ENCODE peak calls at places on chromosomes 1 and 21, in seven cellular contexts. Q is lower leg skin, U is ovary, G is transverse colon, R is heart left ventricle, Z is A549, V is H54. T is an unnamed sample.

GRCh38 chr1:53057134-53057533 is 4.9 kb upstream of the PODN start:
- DNase-seq in Q (no peak), U (no peak), G (no peak), R (no peak), Z (no peak), V (no peak), T (no peak)

GRCh38 chr1:92446990-92447681 is 39.6 kb downstream of the GFI1 start:
- DNase-seq in Q (no peak), U (no peak), G (no peak), R (no peak), Z (no peak), V (no peak), T (no peak)

GRCh38 chr1:225655509-225656258 is 2.8 kb upstream of the ENAH start:
- DNase-seq in Q (no peak), U (peak; percentile 57), G (peak; percentile 40), R (peak; percentile 64), Z (peak; percentile 70), V (peak; percentile 77), T (no peak)

GRCh38 chr1:32232558-32233304 is 10.5 kb downstream of the EIF3I start:
- DNase-seq in Q (no peak), U (no peak), G (no peak), R (no peak), Z (no peak), V (no peak), T (no peak)

GRCh38 chr1:37474697-37475379 is 458 bp downstream of the ZC3H12A start:
- DNase-seq in Q (no peak), U (peak; percentile 70), G (peak; percentile 38), R (peak; percentile 58), Z (no peak), V (no peak), T (no peak)

GRCh38 chr1:217090073-217090911 is 367.1 kb upstream of the ESRRG start:
- DNase-seq in Q (no peak), U (no peak), G (no peak), R (peak; percentile 40), Z (no peak), V (no peak), T (no peak)

GRCh38 chr1:221829327-221830011 is 87.6 kb upstream of the DUSP10 start:
- DNase-seq in Q (no peak), U (no peak), G (no peak), R (no peak), Z (peak; percentile 29), V (peak; percentile 49), T (no peak)

GRCh38 chr1:159921700-159922498 is 3.4 kb downstream of the TAGLN2 start:
- DNase-seq in Q (no peak), U (peak; percentile 58), G (peak; percentile 41), R (peak; percentile 69), Z (no peak), V (no peak), T (no peak)

GRCh38 chr1:180160362-180160761 is 5.7 kb downstream of the QSOX1 start:
- DNase-seq in Q (no peak), U (no peak), G (no peak), R (no peak), Z (no peak), V (no peak), T (no peak)

GRCh38 chr1:2587071-2587859 is 688 bp downstream of the PRXL2B start:
- DNase-seq in Q (no peak), U (no peak), G (peak; percentile 58), R (peak; percentile 36), Z (peak; percentile 26), V (no peak), T (no peak)

GRCh38 chr1:223771814-223772770 is 59.8 kb downstream of the CAPN2 start:
- DNase-seq in Q (peak; percentile 14), U (peak; percentile 74), G (no peak), R (peak; percentile 67), Z (peak; percentile 58), V (peak; percentile 49), T (no peak)

GRCh38 chr1:56414728-56415224 is 164.6 kb downstream of the PLPP3 start:
- DNase-seq in Q (no peak), U (no peak), G (no peak), R (no peak), Z (peak; percentile 50), V (no peak), T (no peak)

GRCh38 chr21:28754127-28754611 is 238.5 kb downstream of the LTN1 start:
- DNase-seq in Q (no peak), U (no peak), G (peak; percentile 8), R (peak; percentile 84), Z (no peak), V (no peak), T (no peak)

GRCh38 chr1:178649582-178650350 is 75.3 kb upstream of the RALGPS2 start:
- DNase-seq in Q (no peak), U (no peak), G (no peak), R (no peak), Z (no peak), V (no peak), T (no peak)

GRCh38 chr1:118739421-118739930 is 248.7 kb downstream of the TBX15 start:
- DNase-seq in Q (no peak), U (no peak), G (no peak), R (no peak), Z (no peak), V (no peak), T (no peak)

GRCh38 chr1:2451744-2452582 is 24.1 kb upstream of the PLCH2 start:
- DNase-seq in Q (no peak), U (no peak), G (no peak), R (no peak), Z (peak; percentile 81), V (peak; percentile 96), T (no peak)

GRCh38 chr1:24503003-24503751 is 541 bp downstream of the RCAN3 start:
- DNase-seq in Q (no peak), U (peak; percentile 21), G (peak; percentile 38), R (peak; percentile 28), Z (peak; percentile 33), V (no peak), T (no peak)

GRCh38 chr1:107548276-107548675 is 407.4 kb downstream of the NTNG1 start:
- DNase-seq in Q (no peak), U (no peak), G (no peak), R (no peak), Z (no peak), V (no peak), T (no peak)

GRCh38 chr1:78101051-78101450 is 55.3 kb downstream of the GIPC2 start:
- DNase-seq in Q (no peak), U (no peak), G (no peak), R (no peak), Z (no peak), V (no peak), T (no peak)

GRCh38 chr1:76141898-76142297 is 67.4 kb downstream of the ST6GALNAC3 start:
- DNase-seq in Q (no peak), U (no peak), G (no peak), R (no peak), Z (no peak), V (no peak), T (no peak)

GRCh38 chr1:56453016-56453721 is 126.2 kb downstream of the PLPP3 start:
- DNase-seq in Q (peak; percentile 48), U (no peak), G (no peak), R (peak; percentile 49), Z (no peak), V (no peak), T (no peak)

GRCh38 chr1:180182721-180183311 is 28.1 kb downstream of the QSOX1 start:
- DNase-seq in Q (no peak), U (no peak), G (no peak), R (no peak), Z (no peak), V (no peak), T (no peak)

GRCh38 chr1:21734526-21734925 is 48.4 kb downstream of the USP48 start:
- DNase-seq in Q (no peak), U (no peak), G (no peak), R (no peak), Z (no peak), V (no peak), T (no peak)

GRCh38 chr1:113542221-113542701 is 151.9 kb downstream of the MAGI3 start:
- DNase-seq in Q (no peak), U (no peak), G (no peak), R (no peak), Z (no peak), V (no peak), T (no peak)

DNA sequence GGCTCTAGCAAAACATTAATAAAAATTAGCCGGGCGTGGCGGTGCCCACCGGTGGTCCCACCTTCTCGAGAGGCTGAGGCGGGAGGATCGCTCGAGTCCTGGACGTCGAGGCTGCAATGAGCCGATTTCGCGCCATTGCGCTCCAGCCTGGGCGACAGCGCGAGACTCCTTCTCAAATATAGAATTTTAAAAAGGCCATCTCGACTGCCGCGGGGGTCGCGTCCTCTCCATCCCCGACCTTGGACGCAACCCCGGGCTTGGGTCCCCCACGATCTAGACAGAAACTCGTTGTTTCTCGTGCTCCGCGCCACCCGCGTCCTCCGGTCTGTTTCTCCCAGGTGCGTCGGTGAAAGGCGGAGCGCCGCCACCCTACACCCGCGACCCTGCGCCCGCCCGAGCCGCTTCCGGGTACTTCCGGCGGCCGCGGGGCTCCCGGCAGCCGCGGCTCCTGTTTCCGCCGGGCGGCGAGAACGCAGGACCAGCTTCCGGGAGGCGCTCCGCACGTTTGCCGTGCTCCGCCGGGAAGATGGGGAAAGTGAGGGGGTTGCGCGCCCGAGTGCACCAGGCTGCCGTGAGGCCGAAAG is at the start of gene SLX9:
- DNase-seq in Q (no peak), U (peak; percentile 83), G (peak; percentile 83), R (peak; percentile 85), Z (peak; percentile 72), V (peak; percentile 94), T (no peak)
- TF ChIP-seq POLR2A in Q (no peak), U (peak; percentile 67), G (peak; percentile 62), R (peak; percentile 70), Z (peak; percentile 80), V (peak; percentile 80), T (peak; percentile 56)

GRCh38 chr1:156128749-156129682 is 14.5 kb downstream of the LMNA start:
- DNase-seq in Q (no peak), U (peak; percentile 79), G (peak; percentile 40), R (peak; percentile 73), Z (no peak), V (no peak), T (no peak)
- TF ChIP-seq POLR2A in Q (no peak), U (no peak), G (no peak), R (no peak), Z (no peak), V (no peak), T (no peak)

DNA sequence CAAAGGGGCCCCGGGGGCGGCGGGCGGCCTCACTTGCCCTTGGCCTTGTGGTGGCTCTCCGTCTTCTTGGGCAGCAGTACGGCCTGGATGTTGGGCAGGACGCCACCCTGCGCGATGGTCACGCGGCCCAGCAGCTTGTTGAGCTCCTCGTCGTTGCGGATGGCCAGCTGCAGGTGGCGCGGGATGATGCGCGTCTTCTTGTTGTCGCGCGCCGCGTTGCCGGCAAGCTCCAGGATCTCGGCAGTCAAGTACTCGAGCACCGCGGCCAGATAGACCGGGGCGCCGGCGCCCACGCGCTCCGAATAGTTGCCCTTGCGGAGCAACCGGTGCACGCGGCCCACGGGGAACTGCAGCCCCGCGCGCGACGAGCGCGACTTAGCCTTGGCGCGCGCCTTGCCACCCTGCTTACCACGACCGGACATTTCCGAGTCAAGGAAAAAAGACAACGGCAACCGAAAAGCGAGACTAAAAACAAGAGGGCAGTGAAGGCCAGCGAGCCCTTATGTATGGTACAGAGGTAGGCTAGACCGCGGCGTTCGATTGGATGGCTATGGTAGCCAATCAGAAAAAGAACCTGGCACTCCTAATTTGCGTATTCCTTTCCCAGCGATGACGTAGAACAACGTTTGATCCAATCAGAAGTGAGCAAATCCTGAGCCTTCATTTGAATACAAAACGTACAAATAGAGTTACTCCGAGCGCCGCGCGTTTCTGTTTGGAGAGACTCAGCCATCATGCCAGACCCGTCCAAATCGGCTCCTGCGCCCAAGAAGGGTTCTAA is 29.6 kb upstream of the RNF187 start:
- DNase-seq in Q (peak; percentile 91), U (peak; percentile 70), G (peak; percentile 86), R (peak; percentile 91), Z (peak; percentile 71), V (peak; percentile 59), T (peak; percentile 89)
- TF ChIP-seq POLR2A in Q (no peak), U (peak; percentile 28), G (peak; percentile 76), R (peak; percentile 70), Z (peak; percentile 67), V (peak; percentile 74), T (peak; percentile 71)

GRCh38 chr1:203537806-203538464 is 44.0 kb downstream of the OPTC start:
- DNase-seq in Q (no peak), U (no peak), G (no peak), R (no peak), Z (no peak), V (no peak), T (no peak)
- TF ChIP-seq POLR2A in Q (no peak), U (no peak), G (no peak), R (no peak), Z (no peak), V (no peak), T (no peak)